ENCODE peak calls at places on chromosome 13, in five cellular contexts. W is thoracic aorta; N is H7; K is CD8-positive, alpha-beta T cell; L is fibroblast of lung. S is an unnamed sample.

GRCh38 chr13:84479656-84480055 is 597.4 kb upstream of the SLITRK1 start:
- DNase-seq in W (no peak), N (no peak), L (peak), K (no peak), S (no peak)

GRCh38 chr13:55483626-55484158 is 1657.0 kb upstream of the PRR20A start:
- DNase-seq in L (no peak), K (no peak), W (no peak), N (no peak), S (no peak)

GRCh38 chr13:46530084-46530935 is 22.7 kb upstream of the LRCH1 start:
- DNase-seq in K (no peak), W (no peak), N (no peak), L (peak), S (peak)

GRCh38 chr13:110499621-110500281 is 61.8 kb downstream of the RAB20 start:
- DNase-seq in K (no peak), N (no peak), L (peak), W (no peak), S (peak)

GRCh38 chr13:97967948-97968347 is 14.5 kb downstream of the IPO5 start:
- DNase-seq in N (no peak), W (no peak), K (no peak), L (peak), S (no peak)

GRCh38 chr13:45207319-45207718 is 6.5 kb upstream of the KCTD4 start:
- DNase-seq in W (no peak), N (no peak), L (peak), K (no peak), S (no peak)

GRCh38 chr13:98960331-98961203 is 17.3 kb downstream of the DOCK9 start:
- DNase-seq in W (no peak), N (no peak), K (no peak), L (no peak), S (no peak)

GRCh38 chr13:107271226-107271625 is 703.3 kb upstream of the ARGLU1 start:
- DNase-seq in L (peak), K (no peak), N (peak), W (no peak), S (no peak)

GRCh38 chr13:75357576-75358295 is 124.2 kb downstream of the TBC1D4 start:
- DNase-seq in L (peak), W (no peak), K (peak), N (peak), S (no peak)

GRCh38 chr13:103157434-103158145 is 91.4 kb upstream of the SLC10A2 start:
- DNase-seq in W (no peak), K (no peak), N (no peak), L (no peak), S (no peak)

GRCh38 chr13:73857106-73857505 is 277.1 kb downstream of the KLF12 start:
- DNase-seq in K (no peak), W (no peak), N (no peak), L (no peak), S (no peak)

GRCh38 chr13:24746618-24747247 is 17.2 kb upstream of the RNF17 start:
- DNase-seq in K (no peak), L (peak), N (peak), W (no peak), S (no peak)

GRCh38 chr13:113152894-113153809 is 5.3 kb upstream of the PROZ start:
- DNase-seq in L (peak), W (no peak), N (peak), K (peak), S (no peak)

GRCh38 chr13:46617885-46618284 is 64.9 kb downstream of the LRCH1 start:
- DNase-seq in W (no peak), L (no peak), K (no peak), N (no peak), S (no peak)

GRCh38 chr13:56351041-56351440 is 789.7 kb upstream of the PRR20A start:
- DNase-seq in N (no peak), W (no peak), L (no peak), K (no peak), S (no peak)

GRCh38 chr13:33229446-33230177 is 55.9 kb downstream of the STARD13 start:
- DNase-seq in W (no peak), K (no peak), L (no peak), N (no peak), S (no peak)

DNA sequence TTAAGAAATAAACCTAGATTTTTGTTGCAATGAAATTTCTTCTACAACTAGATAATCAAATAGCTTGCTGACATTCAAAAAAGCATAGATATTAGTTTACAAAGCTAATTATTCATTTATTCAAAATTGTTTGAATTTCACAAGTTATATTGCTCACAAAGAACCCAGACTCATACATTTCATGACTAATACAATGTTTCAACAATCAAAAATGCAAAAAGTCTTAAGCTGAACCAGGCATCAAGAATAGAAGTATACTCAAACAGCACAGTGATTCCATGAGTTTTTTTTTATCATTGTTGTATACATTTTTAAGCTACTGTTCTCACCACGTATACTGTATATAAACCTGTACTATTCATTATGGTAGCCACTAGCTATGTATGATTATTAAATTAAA is 51.0 kb downstream of the DIAPH3 start:
- DNase-seq in L (peak), K (no peak), N (no peak), W (no peak), S (no peak)
- H3K4me3 ChIP-seq in L (no peak), K (no peak), N (no peak), W (no peak), S (no peak)

GRCh38 chr13:23050126-23050525 is 130.7 kb upstream of the SGCG start:
- DNase-seq in W (no peak), K (no peak), N (no peak), L (no peak), S (no peak)
- H3K4me3 ChIP-seq in W (no peak), K (no peak), N (no peak), L (no peak), S (no peak)

DNA sequence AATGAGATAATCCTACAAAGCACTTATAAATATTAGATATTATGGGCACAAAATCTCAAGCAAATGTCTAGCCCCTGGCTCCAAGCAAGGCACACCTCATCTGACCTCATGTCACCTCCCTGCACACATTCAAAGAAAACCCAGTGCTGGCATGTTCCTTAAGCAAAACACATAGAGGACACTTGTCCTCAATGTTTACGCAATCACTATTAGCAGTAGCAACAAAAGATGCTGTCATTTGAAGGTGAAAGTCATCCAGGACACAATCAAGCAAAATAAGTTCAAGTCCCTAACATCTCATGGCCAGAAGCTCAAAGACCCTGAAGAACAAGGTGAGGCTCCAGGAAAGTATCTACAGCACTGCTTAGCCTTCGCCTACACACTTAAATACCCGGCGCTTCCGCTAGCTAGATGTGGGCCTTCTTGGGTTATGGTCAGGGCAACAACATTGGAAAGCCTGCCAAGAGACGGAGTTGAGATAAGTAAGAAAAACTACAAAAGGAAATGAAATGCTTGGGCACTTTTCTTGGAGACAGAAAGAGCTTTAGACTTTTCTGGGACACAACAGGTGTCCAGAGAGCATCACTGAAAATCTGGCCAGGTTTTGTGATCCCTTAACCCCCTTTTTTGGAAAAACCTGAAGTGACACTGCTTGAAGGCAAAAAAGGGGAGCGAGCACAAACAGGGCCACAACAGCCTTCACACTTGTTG is 85.7 kb downstream of the FOXO1 start:
- DNase-seq in N (no peak), K (no peak), W (no peak), L (peak), S (no peak)
- H3K4me3 ChIP-seq in N (no peak), K (no peak), W (no peak), L (no peak), S (no peak)

DNA sequence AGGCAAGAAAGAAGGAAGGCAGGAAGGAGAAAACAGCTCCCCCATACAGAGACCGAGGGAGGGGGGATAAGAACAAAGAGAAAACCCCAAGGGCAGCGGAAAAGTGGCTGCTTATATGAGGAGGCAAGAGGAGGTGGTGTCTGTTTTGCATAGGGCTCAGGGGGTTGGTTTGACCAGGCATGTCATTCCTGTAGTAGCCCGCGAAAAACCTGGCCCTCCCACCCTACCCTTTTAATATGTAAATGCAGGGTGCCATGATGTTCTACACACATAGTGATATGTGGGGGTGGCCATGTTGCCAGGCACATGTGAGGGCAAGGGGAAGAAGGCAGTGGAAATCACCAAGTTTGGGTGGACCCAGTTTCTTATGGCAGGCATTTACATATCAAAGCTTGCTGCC is 203.5 kb upstream of the UBL3 start:
- DNase-seq in L (no peak), W (no peak), N (no peak), K (no peak), S (no peak)
- H3K4me3 ChIP-seq in L (no peak), W (no peak), N (no peak), K (no peak), S (no peak)

S was measured in AG09309.